ENCODE peak calls at places on chromosomes 3 and 15, in ten cellular contexts. One of them, this sample, is unnamed. For H3K9me3, the result is how much of the 10 kb centered on the place peaks cover.

GRCh38 chr15:73897441-73898261 is 24.3 kb downstream of the TBC1D21 start:
- DNase-seq in adrenal gland: peak
- DNase-seq in neuronal stem cell: peak
- DNase-seq in mesenchymal stem cell: peak
- DNase-seq in neural progenitor cell: peak
- DNase-seq in sigmoid colon: no peak
- DNase-seq in thoracic aorta: no peak
- DNase-seq in heart right ventricle: peak
- DNase-seq in MM.1S: peak
- DNase-seq in hepatocyte: peak
- DNase-seq in this sample: peak

GRCh38 chr15:37788767-37789391 is 145.6 kb upstream of the TMCO5A start:
- DNase-seq in adrenal gland: no peak
- DNase-seq in neuronal stem cell: no peak
- DNase-seq in mesenchymal stem cell: no peak
- DNase-seq in neural progenitor cell: no peak
- DNase-seq in sigmoid colon: no peak
- DNase-seq in thoracic aorta: no peak
- DNase-seq in heart right ventricle: no peak
- DNase-seq in MM.1S: no peak
- DNase-seq in hepatocyte: no peak
- DNase-seq in this sample: no peak

GRCh38 chr3:26091096-26091495 is 301.2 kb downstream of the OXSM start:
- DNase-seq in adrenal gland: no peak
- DNase-seq in neuronal stem cell: no peak
- DNase-seq in mesenchymal stem cell: no peak
- DNase-seq in neural progenitor cell: no peak
- DNase-seq in sigmoid colon: no peak
- DNase-seq in thoracic aorta: no peak
- DNase-seq in heart right ventricle: no peak
- DNase-seq in MM.1S: no peak
- DNase-seq in hepatocyte: no peak
- DNase-seq in this sample: no peak

GRCh38 chr15:35305906-35306305 is 220.8 kb upstream of the NANOGP8 start:
- DNase-seq in adrenal gland: no peak
- DNase-seq in neuronal stem cell: no peak
- DNase-seq in mesenchymal stem cell: peak
- DNase-seq in neural progenitor cell: no peak
- DNase-seq in sigmoid colon: no peak
- DNase-seq in thoracic aorta: no peak
- DNase-seq in heart right ventricle: no peak
- DNase-seq in MM.1S: no peak
- DNase-seq in hepatocyte: peak
- DNase-seq in this sample: peak

GRCh38 chr3:56323986-56324420 is 144.3 kb downstream of the ERC2 start:
- DNase-seq in adrenal gland: peak
- DNase-seq in neuronal stem cell: peak
- DNase-seq in mesenchymal stem cell: peak
- DNase-seq in neural progenitor cell: peak
- DNase-seq in sigmoid colon: no peak
- DNase-seq in thoracic aorta: no peak
- DNase-seq in heart right ventricle: no peak
- DNase-seq in MM.1S: no peak
- DNase-seq in hepatocyte: peak
- DNase-seq in this sample: peak

GRCh38 chr15:93524432-93524831 is 435.4 kb upstream of the RGMA start:
- DNase-seq in adrenal gland: no peak
- DNase-seq in neuronal stem cell: no peak
- DNase-seq in mesenchymal stem cell: no peak
- DNase-seq in neural progenitor cell: no peak
- DNase-seq in sigmoid colon: no peak
- DNase-seq in thoracic aorta: no peak
- DNase-seq in heart right ventricle: no peak
- DNase-seq in MM.1S: no peak
- DNase-seq in hepatocyte: no peak
- DNase-seq in this sample: no peak

GRCh38 chr3:58742239-58742638 is 75.7 kb upstream of the FAM3D start:
- DNase-seq in adrenal gland: no peak
- DNase-seq in neuronal stem cell: no peak
- DNase-seq in mesenchymal stem cell: no peak
- DNase-seq in neural progenitor cell: no peak
- DNase-seq in sigmoid colon: no peak
- DNase-seq in thoracic aorta: no peak
- DNase-seq in heart right ventricle: no peak
- DNase-seq in MM.1S: no peak
- DNase-seq in hepatocyte: no peak
- DNase-seq in this sample: no peak

GRCh38 chr3:179688847-179689246 is 36.0 kb downstream of the USP13 start:
- DNase-seq in adrenal gland: no peak
- DNase-seq in neuronal stem cell: no peak
- DNase-seq in mesenchymal stem cell: no peak
- DNase-seq in neural progenitor cell: no peak
- DNase-seq in sigmoid colon: no peak
- DNase-seq in thoracic aorta: no peak
- DNase-seq in heart right ventricle: no peak
- DNase-seq in MM.1S: no peak
- DNase-seq in hepatocyte: no peak
- DNase-seq in this sample: no peak

GRCh38 chr3:4665197-4665596 is 172.0 kb downstream of the ITPR1 start:
- DNase-seq in adrenal gland: no peak
- DNase-seq in neuronal stem cell: no peak
- DNase-seq in mesenchymal stem cell: no peak
- DNase-seq in neural progenitor cell: no peak
- DNase-seq in sigmoid colon: no peak
- DNase-seq in thoracic aorta: no peak
- DNase-seq in heart right ventricle: no peak
- DNase-seq in MM.1S: no peak
- DNase-seq in hepatocyte: no peak
- DNase-seq in this sample: no peak

GRCh38 chr3:1728510-1728909 is 370.2 kb upstream of the CNTN4 start:
- DNase-seq in adrenal gland: no peak
- DNase-seq in neuronal stem cell: no peak
- DNase-seq in mesenchymal stem cell: no peak
- DNase-seq in neural progenitor cell: no peak
- DNase-seq in sigmoid colon: no peak
- DNase-seq in thoracic aorta: no peak
- DNase-seq in heart right ventricle: no peak
- DNase-seq in MM.1S: no peak
- DNase-seq in hepatocyte: no peak
- DNase-seq in this sample: no peak

GRCh38 chr3:1723726-1724125 is 374.9 kb upstream of the CNTN4 start:
- DNase-seq in adrenal gland: no peak
- DNase-seq in neuronal stem cell: no peak
- DNase-seq in mesenchymal stem cell: no peak
- DNase-seq in neural progenitor cell: no peak
- DNase-seq in sigmoid colon: no peak
- DNase-seq in thoracic aorta: no peak
- DNase-seq in heart right ventricle: no peak
- DNase-seq in MM.1S: no peak
- DNase-seq in hepatocyte: no peak
- DNase-seq in this sample: no peak

GRCh38 chr3:1726741-1727140 is 371.9 kb upstream of the CNTN4 start:
- DNase-seq in adrenal gland: no peak
- DNase-seq in neuronal stem cell: no peak
- DNase-seq in mesenchymal stem cell: no peak
- DNase-seq in neural progenitor cell: no peak
- DNase-seq in sigmoid colon: no peak
- DNase-seq in thoracic aorta: no peak
- DNase-seq in heart right ventricle: no peak
- DNase-seq in MM.1S: no peak
- DNase-seq in hepatocyte: peak
- DNase-seq in this sample: no peak

GRCh38 chr3:1727242-1727641 is 371.4 kb upstream of the CNTN4 start:
- DNase-seq in adrenal gland: no peak
- DNase-seq in neuronal stem cell: no peak
- DNase-seq in mesenchymal stem cell: no peak
- DNase-seq in neural progenitor cell: no peak
- DNase-seq in sigmoid colon: no peak
- DNase-seq in thoracic aorta: no peak
- DNase-seq in heart right ventricle: no peak
- DNase-seq in MM.1S: no peak
- DNase-seq in hepatocyte: no peak
- DNase-seq in this sample: no peak
- H3K9me3 ChIP-seq in adrenal gland: under half
- H3K9me3 ChIP-seq in neuronal stem cell: under half
- H3K9me3 ChIP-seq in mesenchymal stem cell: under half
- H3K9me3 ChIP-seq in neural progenitor cell: under half
- H3K9me3 ChIP-seq in sigmoid colon: under half
- H3K9me3 ChIP-seq in thoracic aorta: under half
- H3K9me3 ChIP-seq in heart right ventricle: under half
- H3K9me3 ChIP-seq in MM.1S: under half
- H3K9me3 ChIP-seq in hepatocyte: under half
- H3K9me3 ChIP-seq in this sample: under half

DNA sequence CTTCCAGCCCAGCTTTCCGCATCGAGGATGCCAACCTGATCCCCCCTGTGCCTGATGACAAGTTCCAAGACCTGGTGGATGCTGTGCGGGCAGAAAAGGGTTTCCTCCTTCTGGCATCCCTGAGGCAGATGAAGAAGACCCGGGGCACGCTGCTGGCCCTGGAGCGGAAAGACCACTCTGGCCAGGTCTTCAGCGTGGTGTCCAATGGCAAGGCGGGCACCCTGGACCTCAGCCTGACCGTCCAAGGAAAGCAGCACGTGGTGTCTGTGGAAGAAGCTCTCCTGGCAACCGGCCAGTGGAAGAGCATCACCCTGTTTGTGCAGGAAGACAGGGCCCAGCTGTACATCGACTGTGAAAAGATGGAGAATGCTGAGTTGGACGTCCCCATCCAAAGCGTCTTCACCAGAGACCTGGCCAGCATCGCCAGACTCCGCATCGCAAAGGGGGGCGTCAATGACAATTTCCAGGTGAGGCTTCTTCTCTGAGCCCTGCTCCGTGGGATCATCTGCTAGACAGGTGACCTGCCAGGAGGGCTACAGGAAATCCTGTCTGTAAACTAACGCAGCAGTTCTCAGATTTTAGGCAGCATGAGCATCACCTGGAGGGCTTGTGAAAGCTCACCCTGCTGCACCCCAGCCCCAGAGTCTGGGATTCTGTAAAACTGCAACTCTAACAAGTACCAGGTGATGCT is 1.6 kb downstream of the THBS1 start:
- DNase-seq in adrenal gland: no peak
- DNase-seq in neuronal stem cell: no peak
- DNase-seq in mesenchymal stem cell: peak
- DNase-seq in neural progenitor cell: no peak
- DNase-seq in sigmoid colon: peak
- DNase-seq in thoracic aorta: no peak
- DNase-seq in heart right ventricle: peak
- DNase-seq in MM.1S: no peak
- DNase-seq in hepatocyte: no peak
- DNase-seq in this sample: peak
- H3K4me3 ChIP-seq in adrenal gland: no peak
- H3K4me3 ChIP-seq in neuronal stem cell: peak
- H3K4me3 ChIP-seq in mesenchymal stem cell: peak
- H3K4me3 ChIP-seq in neural progenitor cell: no peak
- H3K4me3 ChIP-seq in sigmoid colon: peak
- H3K4me3 ChIP-seq in thoracic aorta: peak
- H3K4me3 ChIP-seq in heart right ventricle: peak
- H3K4me3 ChIP-seq in MM.1S: no peak
- H3K4me3 ChIP-seq in hepatocyte: peak
- H3K4me3 ChIP-seq in this sample: peak

GRCh38 chr3:31653464-31653863 is 120.7 kb downstream of the STT3B start:
- DNase-seq in adrenal gland: no peak
- DNase-seq in neuronal stem cell: no peak
- DNase-seq in mesenchymal stem cell: no peak
- DNase-seq in neural progenitor cell: no peak
- DNase-seq in sigmoid colon: no peak
- DNase-seq in thoracic aorta: no peak
- DNase-seq in heart right ventricle: no peak
- DNase-seq in MM.1S: no peak
- DNase-seq in hepatocyte: no peak
- DNase-seq in this sample: no peak

GRCh38 chr3:31659246-31659645 is 126.5 kb downstream of the STT3B start:
- DNase-seq in adrenal gland: no peak
- DNase-seq in neuronal stem cell: no peak
- DNase-seq in mesenchymal stem cell: no peak
- DNase-seq in neural progenitor cell: no peak
- DNase-seq in sigmoid colon: no peak
- DNase-seq in thoracic aorta: no peak
- DNase-seq in heart right ventricle: no peak
- DNase-seq in MM.1S: no peak
- DNase-seq in hepatocyte: no peak
- DNase-seq in this sample: no peak

GRCh38 chr3:31652296-31652695 is 119.6 kb downstream of the STT3B start:
- DNase-seq in adrenal gland: no peak
- DNase-seq in neuronal stem cell: no peak
- DNase-seq in mesenchymal stem cell: no peak
- DNase-seq in neural progenitor cell: no peak
- DNase-seq in sigmoid colon: no peak
- DNase-seq in thoracic aorta: no peak
- DNase-seq in heart right ventricle: no peak
- DNase-seq in MM.1S: no peak
- DNase-seq in hepatocyte: no peak
- DNase-seq in this sample: no peak

DNA sequence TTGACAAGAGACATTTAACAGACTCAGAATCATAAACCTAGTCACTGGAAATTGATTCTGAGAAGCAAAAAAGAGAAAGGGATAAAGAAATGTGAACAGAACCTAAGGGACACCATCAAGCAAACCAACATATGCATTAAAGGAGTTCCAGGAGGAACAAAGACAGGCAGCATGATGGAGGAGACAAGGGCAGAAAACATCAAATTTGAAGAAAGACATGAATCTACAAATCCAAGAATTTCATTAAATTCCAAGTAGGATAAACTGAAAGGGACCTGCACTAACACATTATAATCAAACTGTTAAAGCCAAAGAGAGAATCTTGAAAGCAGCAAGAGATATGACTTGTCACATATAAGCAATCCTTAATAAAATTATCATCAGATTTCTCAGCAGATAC is 122.3 kb downstream of the STT3B start:
- DNase-seq in adrenal gland: no peak
- DNase-seq in neuronal stem cell: no peak
- DNase-seq in mesenchymal stem cell: no peak
- DNase-seq in neural progenitor cell: no peak
- DNase-seq in sigmoid colon: no peak
- DNase-seq in thoracic aorta: no peak
- DNase-seq in heart right ventricle: no peak
- DNase-seq in MM.1S: no peak
- DNase-seq in hepatocyte: no peak
- DNase-seq in this sample: no peak
- H3K9me3 ChIP-seq in adrenal gland: under half
- H3K9me3 ChIP-seq in neuronal stem cell: under half
- H3K9me3 ChIP-seq in mesenchymal stem cell: half or more
- H3K9me3 ChIP-seq in neural progenitor cell: under half
- H3K9me3 ChIP-seq in sigmoid colon: under half
- H3K9me3 ChIP-seq in thoracic aorta: under half
- H3K9me3 ChIP-seq in heart right ventricle: under half
- H3K9me3 ChIP-seq in MM.1S: under half
- H3K9me3 ChIP-seq in hepatocyte: under half
- H3K9me3 ChIP-seq in this sample: under half

GRCh38 chr3:71061581-71061980 is 521.9 kb downstream of the FOXP1 start:
- DNase-seq in adrenal gland: no peak
- DNase-seq in neuronal stem cell: no peak
- DNase-seq in mesenchymal stem cell: no peak
- DNase-seq in neural progenitor cell: no peak
- DNase-seq in sigmoid colon: no peak
- DNase-seq in thoracic aorta: no peak
- DNase-seq in heart right ventricle: no peak
- DNase-seq in MM.1S: no peak
- DNase-seq in hepatocyte: no peak
- DNase-seq in this sample: no peak
- H3K4me3 ChIP-seq in adrenal gland: no peak
- H3K4me3 ChIP-seq in neuronal stem cell: no peak
- H3K4me3 ChIP-seq in mesenchymal stem cell: peak
- H3K4me3 ChIP-seq in neural progenitor cell: no peak
- H3K4me3 ChIP-seq in sigmoid colon: peak
- H3K4me3 ChIP-seq in thoracic aorta: peak
- H3K4me3 ChIP-seq in heart right ventricle: peak
- H3K4me3 ChIP-seq in MM.1S: no peak
- H3K4me3 ChIP-seq in hepatocyte: no peak
- H3K4me3 ChIP-seq in this sample: no peak

GRCh38 chr15:25235391-25235790 is 203.4 kb downstream of the UBE3A start:
- DNase-seq in adrenal gland: no peak
- DNase-seq in neuronal stem cell: no peak
- DNase-seq in mesenchymal stem cell: no peak
- DNase-seq in neural progenitor cell: no peak
- DNase-seq in sigmoid colon: no peak
- DNase-seq in thoracic aorta: no peak
- DNase-seq in heart right ventricle: no peak
- DNase-seq in MM.1S: no peak
- DNase-seq in hepatocyte: no peak
- DNase-seq in this sample: no peak
- H3K9me3 ChIP-seq in adrenal gland: under half
- H3K9me3 ChIP-seq in neuronal stem cell: under half
- H3K9me3 ChIP-seq in mesenchymal stem cell: under half
- H3K9me3 ChIP-seq in neural progenitor cell: under half
- H3K9me3 ChIP-seq in sigmoid colon: under half
- H3K9me3 ChIP-seq in thoracic aorta: under half
- H3K9me3 ChIP-seq in heart right ventricle: under half
- H3K9me3 ChIP-seq in MM.1S: under half
- H3K9me3 ChIP-seq in hepatocyte: under half
- H3K9me3 ChIP-seq in this sample: under half

This sample was measured in SJSA1.